ENCODE peak calls at places on chromosome X, in nine cellular contexts. One of them, this sample, is unnamed.

GRCh38 chrX:79524642-79525041 is 157.5 kb upstream of the ITM2A start:
- DNase-seq in GM12878: no peak
- DNase-seq in Panc1: no peak
- DNase-seq in transverse colon: no peak
- DNase-seq in breast epithelium: no peak
- DNase-seq in sigmoid colon: no peak
- DNase-seq in spleen: no peak
- DNase-seq in stomach: no peak
- DNase-seq in SK-N-MC: no peak
- DNase-seq in this sample: no peak

GRCh38 chrX:132532097-132532496 is 43.3 kb upstream of the MBNL3 start:
- DNase-seq in transverse colon: no peak
- DNase-seq in breast epithelium: no peak
- DNase-seq in stomach: no peak
- DNase-seq in sigmoid colon: no peak
- DNase-seq in spleen: no peak
- DNase-seq in SK-N-MC: no peak
- DNase-seq in Panc1: no peak
- DNase-seq in GM12878: no peak
- DNase-seq in this sample: no peak

GRCh38 chrX:2703991-2704369 is 12.9 kb downstream of the CD99 start:
- DNase-seq in SK-N-MC: no peak
- DNase-seq in breast epithelium: no peak
- DNase-seq in Panc1: no peak
- DNase-seq in transverse colon: peak
- DNase-seq in spleen: no peak
- DNase-seq in GM12878: no peak
- DNase-seq in sigmoid colon: no peak
- DNase-seq in stomach: no peak
- DNase-seq in this sample: peak

GRCh38 chrX:20665441-20665840 is 398.7 kb upstream of the RPS6KA3 start:
- DNase-seq in stomach: no peak
- DNase-seq in transverse colon: no peak
- DNase-seq in spleen: no peak
- DNase-seq in Panc1: no peak
- DNase-seq in breast epithelium: no peak
- DNase-seq in SK-N-MC: no peak
- DNase-seq in GM12878: no peak
- DNase-seq in sigmoid colon: no peak
- DNase-seq in this sample: no peak

GRCh38 chrX:110310896-110311295 is 7.0 kb downstream of the AMMECR1 start:
- DNase-seq in stomach: no peak
- DNase-seq in Panc1: no peak
- DNase-seq in SK-N-MC: no peak
- DNase-seq in breast epithelium: no peak
- DNase-seq in sigmoid colon: no peak
- DNase-seq in spleen: no peak
- DNase-seq in GM12878: no peak
- DNase-seq in transverse colon: no peak
- DNase-seq in this sample: no peak

GRCh38 chrX:68829594-68830485 is 1.0 kb downstream of the EFNB1 start:
- DNase-seq in transverse colon: no peak
- DNase-seq in spleen: no peak
- DNase-seq in GM12878: no peak
- DNase-seq in Panc1: no peak
- DNase-seq in sigmoid colon: peak
- DNase-seq in stomach: no peak
- DNase-seq in breast epithelium: no peak
- DNase-seq in SK-N-MC: no peak
- DNase-seq in this sample: no peak

GRCh38 chrX:110734894-110735541 is 60.6 kb downstream of the CHRDL1 start:
- DNase-seq in sigmoid colon: no peak
- DNase-seq in GM12878: no peak
- DNase-seq in stomach: no peak
- DNase-seq in transverse colon: no peak
- DNase-seq in SK-N-MC: no peak
- DNase-seq in breast epithelium: no peak
- DNase-seq in Panc1: no peak
- DNase-seq in spleen: no peak
- DNase-seq in this sample: no peak

GRCh38 chrX:100353326-100353725 is 56.7 kb downstream of the PCDH19 start:
- DNase-seq in sigmoid colon: no peak
- DNase-seq in stomach: no peak
- DNase-seq in SK-N-MC: no peak
- DNase-seq in Panc1: no peak
- DNase-seq in GM12878: no peak
- DNase-seq in spleen: no peak
- DNase-seq in breast epithelium: no peak
- DNase-seq in transverse colon: no peak
- DNase-seq in this sample: no peak

GRCh38 chrX:104008831-104009230 is 4.7 kb downstream of the H2BW1 start:
- DNase-seq in sigmoid colon: no peak
- DNase-seq in stomach: no peak
- DNase-seq in spleen: no peak
- DNase-seq in SK-N-MC: no peak
- DNase-seq in transverse colon: no peak
- DNase-seq in Panc1: no peak
- DNase-seq in breast epithelium: no peak
- DNase-seq in GM12878: no peak
- DNase-seq in this sample: no peak

GRCh38 chrX:24241822-24242648 is 71.8 kb downstream of the SUPT20HL2 start:
- DNase-seq in spleen: no peak
- DNase-seq in Panc1: no peak
- DNase-seq in breast epithelium: no peak
- DNase-seq in SK-N-MC: no peak
- DNase-seq in GM12878: no peak
- DNase-seq in sigmoid colon: no peak
- DNase-seq in transverse colon: no peak
- DNase-seq in stomach: no peak
- DNase-seq in this sample: no peak

GRCh38 chrX:65644621-65645287 is 22.7 kb upstream of the MSN start:
- DNase-seq in SK-N-MC: no peak
- DNase-seq in breast epithelium: peak
- DNase-seq in GM12878: no peak
- DNase-seq in stomach: peak
- DNase-seq in transverse colon: peak
- DNase-seq in sigmoid colon: peak
- DNase-seq in spleen: no peak
- DNase-seq in Panc1: no peak
- DNase-seq in this sample: peak

GRCh38 chrX:538311-538710 is 92.3 kb upstream of the SHOX start:
- DNase-seq in sigmoid colon: no peak
- DNase-seq in breast epithelium: no peak
- DNase-seq in GM12878: no peak
- DNase-seq in spleen: no peak
- DNase-seq in transverse colon: no peak
- DNase-seq in Panc1: no peak
- DNase-seq in stomach: no peak
- DNase-seq in SK-N-MC: no peak
- DNase-seq in this sample: no peak

GRCh38 chrX:69504626-69505612 is 793 bp downstream of the NALF2 start:
- DNase-seq in spleen: no peak
- DNase-seq in transverse colon: no peak
- DNase-seq in SK-N-MC: no peak
- DNase-seq in stomach: no peak
- DNase-seq in breast epithelium: no peak
- DNase-seq in GM12878: no peak
- DNase-seq in sigmoid colon: no peak
- DNase-seq in Panc1: no peak
- DNase-seq in this sample: no peak

DNA sequence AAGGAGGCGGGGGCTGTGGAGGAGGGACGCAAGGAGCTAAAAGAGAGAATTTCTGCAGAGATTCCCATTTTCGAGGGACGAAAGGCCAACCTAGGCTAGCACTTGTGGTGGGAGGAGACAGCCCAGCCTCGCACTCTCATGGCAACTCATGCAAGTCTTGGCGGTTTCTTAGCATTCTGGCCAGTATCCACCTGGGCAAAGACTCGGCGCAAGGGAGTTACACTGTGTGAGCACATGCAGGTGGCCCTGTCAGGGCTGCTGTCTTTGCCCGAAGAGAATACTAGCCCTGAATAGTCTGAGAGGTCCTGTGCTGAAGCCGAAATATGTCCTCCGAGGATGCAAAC is 15.5 kb downstream of the MCF2 start:
- DNase-seq in transverse colon: no peak
- DNase-seq in Panc1: no peak
- DNase-seq in breast epithelium: no peak
- DNase-seq in SK-N-MC: no peak
- DNase-seq in GM12878: no peak
- DNase-seq in stomach: no peak
- DNase-seq in spleen: no peak
- DNase-seq in sigmoid colon: no peak
- DNase-seq in this sample: no peak
- H3K4me3 ChIP-seq in transverse colon: no peak
- H3K4me3 ChIP-seq in Panc1: peak
- H3K4me3 ChIP-seq in breast epithelium: peak
- H3K4me3 ChIP-seq in SK-N-MC: no peak
- H3K4me3 ChIP-seq in GM12878: no peak
- H3K4me3 ChIP-seq in stomach: peak
- H3K4me3 ChIP-seq in spleen: peak
- H3K4me3 ChIP-seq in sigmoid colon: peak
- H3K4me3 ChIP-seq in this sample: peak

GRCh38 chrX:48002929-48003328 is 860 bp downstream of the ZNF182 start:
- DNase-seq in breast epithelium: no peak
- DNase-seq in sigmoid colon: no peak
- DNase-seq in transverse colon: no peak
- DNase-seq in spleen: no peak
- DNase-seq in SK-N-MC: no peak
- DNase-seq in stomach: no peak
- DNase-seq in GM12878: no peak
- DNase-seq in Panc1: no peak
- DNase-seq in this sample: no peak

GRCh38 chrX:48003367-48003757 is 427 bp downstream of the ZNF182 start:
- DNase-seq in GM12878: no peak
- DNase-seq in breast epithelium: no peak
- DNase-seq in stomach: no peak
- DNase-seq in sigmoid colon: no peak
- DNase-seq in SK-N-MC: no peak
- DNase-seq in transverse colon: peak
- DNase-seq in Panc1: no peak
- DNase-seq in spleen: peak
- DNase-seq in this sample: no peak

GRCh38 chrX:48003758-48004457 is at the start of gene ZNF182:
- DNase-seq in SK-N-MC: peak
- DNase-seq in stomach: peak
- DNase-seq in transverse colon: peak
- DNase-seq in GM12878: peak
- DNase-seq in breast epithelium: peak
- DNase-seq in spleen: peak
- DNase-seq in sigmoid colon: peak
- DNase-seq in Panc1: no peak
- DNase-seq in this sample: peak
- TF ChIP-seq POLR2AphosphoS5 in SK-N-MC: no peak
- TF ChIP-seq POLR2AphosphoS5 in stomach: peak
- TF ChIP-seq POLR2AphosphoS5 in transverse colon: peak
- TF ChIP-seq POLR2AphosphoS5 in GM12878: peak
- TF ChIP-seq POLR2AphosphoS5 in breast epithelium: peak
- TF ChIP-seq POLR2AphosphoS5 in spleen: peak
- TF ChIP-seq POLR2AphosphoS5 in sigmoid colon: peak
- TF ChIP-seq POLR2AphosphoS5 in Panc1: peak
- TF ChIP-seq POLR2AphosphoS5 in this sample: peak

GRCh38 chrX:153763298-153763932 is 634 bp upstream of the PLXNB3 start:
- DNase-seq in spleen: peak
- DNase-seq in SK-N-MC: no peak
- DNase-seq in breast epithelium: no peak
- DNase-seq in GM12878: no peak
- DNase-seq in Panc1: no peak
- DNase-seq in transverse colon: no peak
- DNase-seq in sigmoid colon: peak
- DNase-seq in stomach: no peak
- DNase-seq in this sample: no peak

GRCh38 chrX:153764786-153765137 is 713 bp downstream of the PLXNB3 start:
- DNase-seq in GM12878: no peak
- DNase-seq in sigmoid colon: peak
- DNase-seq in Panc1: no peak
- DNase-seq in spleen: peak
- DNase-seq in transverse colon: no peak
- DNase-seq in SK-N-MC: no peak
- DNase-seq in stomach: no peak
- DNase-seq in breast epithelium: no peak
- DNase-seq in this sample: no peak

GRCh38 chrX:153762636-153763173 is 1.3 kb upstream of the PLXNB3 start:
- DNase-seq in GM12878: no peak
- DNase-seq in stomach: no peak
- DNase-seq in SK-N-MC: no peak
- DNase-seq in spleen: peak
- DNase-seq in transverse colon: no peak
- DNase-seq in Panc1: no peak
- DNase-seq in breast epithelium: no peak
- DNase-seq in sigmoid colon: no peak
- DNase-seq in this sample: no peak

GRCh38 chrX:153765138-153766079 is 1.4 kb downstream of the PLXNB3 start:
- DNase-seq in sigmoid colon: peak
- DNase-seq in SK-N-MC: no peak
- DNase-seq in GM12878: no peak
- DNase-seq in transverse colon: peak
- DNase-seq in breast epithelium: no peak
- DNase-seq in Panc1: no peak
- DNase-seq in spleen: peak
- DNase-seq in stomach: no peak
- DNase-seq in this sample: no peak

GRCh38 chrX:153763989-153764755 is at the start of gene PLXNB3:
- DNase-seq in transverse colon: peak
- DNase-seq in Panc1: peak
- DNase-seq in spleen: peak
- DNase-seq in stomach: peak
- DNase-seq in sigmoid colon: peak
- DNase-seq in breast epithelium: peak
- DNase-seq in SK-N-MC: no peak
- DNase-seq in GM12878: peak
- DNase-seq in this sample: peak
- H3K4me3 ChIP-seq in transverse colon: peak
- H3K4me3 ChIP-seq in Panc1: peak
- H3K4me3 ChIP-seq in spleen: no peak
- H3K4me3 ChIP-seq in stomach: peak
- H3K4me3 ChIP-seq in sigmoid colon: peak
- H3K4me3 ChIP-seq in breast epithelium: no peak
- H3K4me3 ChIP-seq in SK-N-MC: no peak
- H3K4me3 ChIP-seq in GM12878: no peak
- H3K4me3 ChIP-seq in this sample: peak

DNA sequence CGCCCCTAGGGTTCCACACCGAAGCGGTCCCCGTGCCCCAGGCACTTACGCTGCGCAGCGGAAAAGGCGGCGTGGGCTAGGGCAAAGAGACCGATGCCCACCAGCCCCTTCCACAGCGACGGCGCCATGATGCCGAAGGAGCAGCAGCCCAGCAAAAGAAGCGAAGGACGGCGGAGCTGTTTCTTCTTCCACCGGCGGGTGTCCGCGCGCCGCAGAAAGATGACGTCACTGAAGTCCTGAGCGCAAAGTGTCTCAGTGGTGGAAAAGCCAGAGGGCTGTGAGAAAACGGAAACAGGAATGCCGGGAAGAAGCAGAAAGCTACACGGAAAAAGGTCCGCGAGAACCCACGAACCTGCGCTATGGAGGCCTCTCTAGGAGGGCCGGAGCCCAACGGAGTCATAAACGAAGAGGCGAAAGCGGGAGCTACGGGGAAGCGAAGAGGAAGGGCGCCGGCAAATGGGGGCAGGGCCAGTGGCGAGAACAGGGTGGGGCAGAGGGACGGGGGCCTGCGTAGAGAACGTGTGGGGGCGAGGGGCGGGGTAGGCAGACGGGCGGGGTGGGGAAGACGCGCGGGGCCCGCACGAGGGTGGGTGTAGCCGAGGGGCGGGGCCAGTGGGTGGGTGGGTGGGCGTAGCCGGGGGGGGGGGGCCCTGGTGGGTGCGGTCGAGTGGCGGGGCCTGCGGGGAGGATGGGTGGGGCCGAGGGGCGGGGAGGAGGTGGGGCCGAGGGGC is at the start of gene MMGT1:
- DNase-seq in breast epithelium: peak
- DNase-seq in spleen: peak
- DNase-seq in SK-N-MC: peak
- DNase-seq in GM12878: peak
- DNase-seq in stomach: peak
- DNase-seq in transverse colon: peak
- DNase-seq in Panc1: peak
- DNase-seq in sigmoid colon: peak
- DNase-seq in this sample: peak
- TF ChIP-seq POLR2AphosphoS5 in breast epithelium: peak
- TF ChIP-seq POLR2AphosphoS5 in spleen: peak
- TF ChIP-seq POLR2AphosphoS5 in SK-N-MC: peak
- TF ChIP-seq POLR2AphosphoS5 in GM12878: no peak
- TF ChIP-seq POLR2AphosphoS5 in stomach: peak
- TF ChIP-seq POLR2AphosphoS5 in transverse colon: no peak
- TF ChIP-seq POLR2AphosphoS5 in Panc1: peak
- TF ChIP-seq POLR2AphosphoS5 in sigmoid colon: peak
- TF ChIP-seq POLR2AphosphoS5 in this sample: peak

This sample was measured in prostate gland.